ENCODE peak calls at places on chromosomes 3 and 15, in four cellular contexts. I is MCF 10A, H is A549, S is fibroblast of pulmonary artery. K is an unnamed sample.

GRCh38 chr15:90412356-90413194 is 24.5 kb downstream of the IQGAP1 start:
- DNase-seq in H (peak; percentile 47), S (peak; percentile 80), I (peak; percentile 46), K (peak; percentile 79)

GRCh38 chr3:46438831-46439230 is 25.9 kb downstream of the LTF start:
- DNase-seq in H (no peak), I (no peak), S (no peak), K (no peak)

GRCh38 chr3:141076821-141077571 is 25.8 kb downstream of the SPSB4 start:
- DNase-seq in H (no peak), I (no peak), S (peak; percentile 23), K (no peak)

GRCh38 chr3:150760431-150761200 is 2.4 kb downstream of the SIAH2 start:
- DNase-seq in H (no peak), S (no peak), I (no peak), K (no peak)

GRCh38 chr3:27675287-27675686 is 46.8 kb downstream of the EOMES start:
- DNase-seq in I (peak; percentile 80), H (no peak), S (peak; percentile 85), K (no peak)

GRCh38 chr3:44235604-44236484 is 5.8 kb upstream of the TOPAZ1 start:
- DNase-seq in I (peak; percentile 88), S (peak; percentile 94), H (peak; percentile 83), K (peak; percentile 69)

GRCh38 chr3:119184808-119185690 is 11.7 kb downstream of the UPK1B start:
- DNase-seq in S (peak; percentile 79), I (peak; percentile 45), H (peak; percentile 96), K (peak; percentile 47)

GRCh38 chr15:21261396-21261964 is 178.8 kb downstream of the POTEB3 start:
- DNase-seq in H (peak; percentile 0), I (no peak), S (no peak), K (no peak)

GRCh38 chr3:164007764-164008163 is 1070.5 kb downstream of the SI start:
- DNase-seq in H (no peak), S (no peak), I (no peak), K (no peak)

GRCh38 chr3:19757773-19758172 is 176.2 kb downstream of the EFHB start:
- DNase-seq in H (peak; percentile 64), S (no peak), I (peak; percentile 4), K (no peak)

GRCh38 chr3:184320099-184320445 is 5.7 kb downstream of the EIF4G1 start:
- DNase-seq in S (peak; percentile 96), H (peak; percentile 88), I (peak; percentile 99), K (peak; percentile 98)

GRCh38 chr3:50612234-50612972 is 829 bp upstream of the CISH start:
- DNase-seq in I (no peak), S (no peak), H (no peak), K (no peak)

GRCh38 chr3:37926611-37927010 is 64.0 kb upstream of the VILL start:
- DNase-seq in I (no peak), H (no peak), S (peak; percentile 44), K (no peak)

GRCh38 chr15:34336333-34336732 is 1.2 kb downstream of the SLC12A6 start:
- DNase-seq in I (no peak), H (no peak), S (no peak), K (no peak)

GRCh38 chr15:34338347-34338746 is 766 bp upstream of the SLC12A6 start:
- DNase-seq in S (no peak), H (no peak), I (no peak), K (no peak)

GRCh38 chr15:34335176-34335575 is 2.4 kb downstream of the SLC12A6 start:
- DNase-seq in I (peak; percentile 39), S (peak; percentile 54), H (no peak), K (no peak)

GRCh38 chr15:34336947-34337556 is 529 bp downstream of the SLC12A6 start:
- DNase-seq in S (no peak), I (no peak), H (no peak), K (no peak)

GRCh38 chr15:34337557-34338306 is at the start of gene SLC12A6:
- DNase-seq in I (peak; percentile 88), H (peak; percentile 91), S (peak; percentile 89), K (peak; percentile 80)
- TF ChIP-seq CTCF in I (no peak), H (no peak), S (no peak), K (no peak)

DNA sequence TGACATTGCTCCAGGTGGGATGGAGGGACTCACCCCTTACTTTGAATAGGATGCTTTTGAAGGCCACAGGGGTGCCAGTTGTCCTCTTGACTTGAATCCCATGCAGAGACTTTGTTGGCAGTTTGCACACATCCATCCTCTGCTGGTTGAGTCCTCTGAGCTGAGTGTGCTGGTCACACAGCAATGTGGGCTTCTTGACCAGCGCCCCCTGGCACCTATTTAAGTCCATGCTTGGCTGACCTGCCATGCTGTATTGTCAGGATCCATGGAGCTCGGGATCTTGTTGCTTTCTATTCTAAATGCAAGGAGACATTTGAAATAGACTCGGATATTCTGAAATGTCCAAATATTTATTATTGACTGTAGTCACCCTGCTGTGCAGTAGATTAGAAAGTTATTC is 19.8 kb downstream of the RAB7A start:
- DNase-seq in I (no peak), H (peak; percentile 26), S (no peak), K (no peak)
- TF ChIP-seq CTCF in I (no peak), H (no peak), S (no peak), K (no peak)

GRCh38 chr3:103295974-103296570 is 861.3 kb downstream of the ZPLD1 start:
- DNase-seq in S (peak; percentile 22), I (peak; percentile 23), H (peak; percentile 18), K (no peak)
- TF ChIP-seq CTCF in S (peak; percentile 21), I (peak; percentile 46), H (peak; percentile 37), K (peak; percentile 35)

GRCh38 chr15:41930221-41930866 is 36.5 kb upstream of the SPTBN5 start:
- DNase-seq in H (peak; percentile 92), S (peak; percentile 94), I (peak; percentile 91), K (no peak)
- TF ChIP-seq CTCF in H (peak; percentile 36), S (peak; percentile 45), I (no peak), K (no peak)

DNA sequence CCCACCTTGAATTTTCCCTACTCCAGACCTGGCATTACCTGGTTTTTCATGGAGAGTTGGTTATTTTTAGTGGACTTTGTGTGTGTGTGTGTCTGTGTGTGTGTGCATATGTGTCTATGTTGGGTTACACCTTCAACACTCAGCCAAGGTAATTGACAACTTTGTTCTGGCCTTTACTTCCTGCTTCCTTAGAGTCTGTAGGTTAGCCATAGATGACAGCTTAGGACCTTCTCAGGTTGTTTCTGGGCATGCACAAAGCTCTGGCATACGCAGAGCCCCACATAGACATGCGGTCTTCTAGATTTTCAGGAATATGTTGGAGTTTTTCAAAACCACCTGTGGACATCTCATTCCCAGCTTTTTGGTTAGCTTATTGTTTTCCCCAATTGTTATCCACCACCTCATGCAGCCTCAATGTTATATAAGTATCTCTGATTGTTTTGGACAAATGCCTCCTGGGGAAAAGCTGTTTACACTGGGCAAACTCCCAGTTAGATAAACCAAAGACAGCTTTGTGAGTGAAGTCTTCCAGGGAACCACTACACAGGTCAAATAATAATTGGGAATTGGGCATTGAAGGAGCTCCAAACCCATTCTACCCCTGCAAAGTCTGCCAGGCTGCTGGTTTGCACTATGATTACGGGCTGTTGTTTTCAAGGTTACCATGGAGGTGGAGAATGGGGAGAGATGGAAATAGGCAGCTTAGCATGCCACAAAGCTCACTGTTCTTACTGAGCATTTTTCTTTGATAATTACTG is 201.2 kb downstream of the ADAMTSL3 start:
- DNase-seq in H (no peak), I (no peak), S (peak; percentile 56), K (no peak)
- TF ChIP-seq CTCF in H (no peak), I (no peak), S (no peak), K (no peak)

GRCh38 chr3:131381445-131382291 is at the start of gene NUDT16:
- DNase-seq in H (peak; percentile 97), S (peak; percentile 99), I (peak; percentile 99), K (peak; percentile 100)
- TF ChIP-seq CTCF in H (no peak), S (no peak), I (peak; percentile 9), K (no peak)

GRCh38 chr3:126267169-126267975 is 87.0 kb upstream of the ALDH1L1 start:
- DNase-seq in I (peak; percentile 81), H (peak; percentile 75), S (peak; percentile 93), K (peak; percentile 84)
- TF ChIP-seq CTCF in I (no peak), H (no peak), S (peak; percentile 10), K (no peak)

DNA sequence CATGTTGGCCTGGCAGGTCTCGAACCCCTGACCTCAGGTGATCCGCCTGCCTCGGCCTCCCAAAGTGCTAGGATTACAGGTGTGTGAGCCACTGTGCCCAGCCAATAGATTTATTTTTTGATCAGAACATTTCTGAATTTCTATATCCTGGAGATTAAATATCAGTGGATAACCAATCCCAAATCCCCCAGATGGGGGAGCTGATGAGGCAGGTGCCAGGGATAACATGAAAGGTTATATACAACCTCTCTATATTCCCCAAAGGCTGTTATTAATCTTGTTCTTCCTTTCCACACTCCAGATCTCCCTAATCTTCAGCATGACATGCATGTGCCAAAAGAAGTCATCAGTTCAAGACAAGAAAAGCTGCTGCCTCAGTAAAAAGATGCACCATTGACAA is 112.3 kb downstream of the WDR76 start:
- DNase-seq in H (peak; percentile 17), I (peak; percentile 47), S (peak; percentile 53), K (peak; percentile 56)
- TF ChIP-seq CTCF in H (peak; percentile 54), I (peak; percentile 68), S (peak; percentile 71), K (no peak)

GRCh38 chr3:165522371-165522770 is 314.9 kb downstream of the BCHE start:
- DNase-seq in S (no peak), H (no peak), I (no peak), K (no peak)
- TF ChIP-seq CTCF in S (no peak), H (no peak), I (no peak), K (no peak)

GRCh38 chr3:102687851-102688555 is 253.2 kb downstream of the ZPLD1 start:
- DNase-seq in H (no peak), S (no peak), I (no peak), K (no peak)

GRCh38 chr3:102691507-102691906 is 256.7 kb downstream of the ZPLD1 start:
- DNase-seq in I (no peak), H (no peak), S (no peak), K (no peak)

GRCh38 chr3:102688556-102688930 is 253.7 kb downstream of the ZPLD1 start:
- DNase-seq in H (no peak), I (no peak), S (no peak), K (no peak)

GRCh38 chr3:102682761-102683160 is 247.9 kb downstream of the ZPLD1 start:
- DNase-seq in S (no peak), I (no peak), H (no peak), K (no peak)

GRCh38 chr3:102686792-102687191 is 252.0 kb downstream of the ZPLD1 start:
- DNase-seq in S (no peak), H (no peak), I (no peak), K (no peak)
- TF ChIP-seq CTCF in S (no peak), H (no peak), I (no peak), K (no peak)

K was measured in Calu3.